ENCODE peak calls at places on chromosome 6, in four cellular contexts. K is brain microvascular endothelial cell, D is pancreas, E is left ventricle myocardium inferior. Y is an unnamed sample.

GRCh38 chr6:119444642-119445557 is 95.3 kb upstream of the MAN1A1 start:
- DNase-seq in K (no peak), D (no peak), E (no peak), Y (no peak)

GRCh38 chr6:83092756-83093399 is 25.4 kb downstream of the DOP1A start:
- DNase-seq in K (no peak), D (no peak), E (no peak), Y (no peak)

GRCh38 chr6:98835149-98836024 is 1.0 kb downstream of the POU3F2 start:
- DNase-seq in K (no peak), D (peak; percentile 11), E (no peak), Y (no peak)

GRCh38 chr6:36936824-36937223 is 17.7 kb upstream of the PI16 start:
- DNase-seq in K (no peak), D (no peak), E (no peak), Y (no peak)

GRCh38 chr6:5398530-5398929 is 137.2 kb downstream of the FARS2 start:
- DNase-seq in K (peak; percentile 27), D (no peak), E (no peak), Y (no peak)

GRCh38 chr6:137218917-137219663 is at the start of gene IFNGR1:
- DNase-seq in K (peak; percentile 88), D (peak; percentile 99), E (peak; percentile 98), Y (peak; percentile 71)

GRCh38 chr6:18155273-18155863 is at the start of gene KDM1B:
- DNase-seq in K (peak; percentile 96), D (peak; percentile 99), E (peak; percentile 98), Y (peak; percentile 77)

GRCh38 chr6:1603708-1604346 is 5.9 kb upstream of the FOXC1 start:
- DNase-seq in K (no peak), D (no peak), E (no peak), Y (no peak)

GRCh38 chr6:92848901-92849300 is 570.5 kb downstream of the EPHA7 start:
- DNase-seq in K (no peak), D (no peak), E (no peak), Y (no peak)

GRCh38 chr6:40586800-40587201 is 363 bp downstream of the LRFN2 start:
- DNase-seq in K (no peak), D (no peak), E (no peak), Y (no peak)

GRCh38 chr6:16846399-16846778 is 85.1 kb upstream of the ATXN1 start:
- DNase-seq in K (no peak), D (no peak), E (no peak), Y (no peak)

GRCh38 chr6:133919362-133919761 is 30.4 kb downstream of the TCF21 start:
- DNase-seq in K (no peak), D (no peak), E (no peak), Y (no peak)

GRCh38 chr6:90485615-90486277 is 101.1 kb downstream of the MAP3K7 start:
- DNase-seq in K (no peak), D (no peak), E (no peak), Y (no peak)

GRCh38 chr6:33289784-33290315 is 449 bp downstream of the PFDN6 start:
- DNase-seq in K (no peak), D (no peak), E (no peak), Y (no peak)

GRCh38 chr6:4913705-4914411 is 90.0 kb downstream of the RPP40 start:
- DNase-seq in K (no peak), D (no peak), E (no peak), Y (no peak)

GRCh38 chr6:20242397-20242796 is 30.1 kb upstream of the MBOAT1 start:
- DNase-seq in K (no peak), D (no peak), E (no peak), Y (no peak)

GRCh38 chr6:7647504-7647903 is 57.5 kb downstream of the SNRNP48 start:
- DNase-seq in K (no peak), D (no peak), E (no peak), Y (no peak)

GRCh38 chr6:32949113-32949512 is 3.8 kb downstream of the HLA-DMA start:
- DNase-seq in K (no peak), D (no peak), E (no peak), Y (no peak)

GRCh38 chr6:13089296-13089994 is 238.9 kb downstream of the TBC1D7 start:
- DNase-seq in K (no peak), D (no peak), E (no peak), Y (no peak)

GRCh38 chr6:69732640-69733039 is 64.2 kb downstream of the LMBRD1 start:
- DNase-seq in K (no peak), D (no peak), E (no peak), Y (no peak)
- TF ChIP-seq CTCF in K (peak; percentile 10), D (no peak), E (peak; percentile 19), Y (no peak)

GRCh38 chr6:170311696-170312095 is 5.1 kb downstream of the FAM120B start:
- DNase-seq in K (no peak), D (no peak), E (no peak), Y (no peak)
- H3K27me3 ChIP-seq in K (no peaks in the 10 kb centered on the region), D (no peaks in the 10 kb centered on the region), E (no peaks in the 10 kb centered on the region), Y (no peaks in the 10 kb centered on the region)

GRCh38 chr6:28838289-28838633 is 85.5 kb downstream of the TRIM27 start:
- DNase-seq in K (peak; percentile 59), D (peak; percentile 30), E (peak; percentile 29), Y (peak; percentile 2)
- H3K4me3 ChIP-seq in K (peak overlapping the region; percentile 79), D (peak overlapping the region; percentile 54), E (peak overlapping the region; percentile 77), Y (peak overlapping the region; percentile 66)

DNA sequence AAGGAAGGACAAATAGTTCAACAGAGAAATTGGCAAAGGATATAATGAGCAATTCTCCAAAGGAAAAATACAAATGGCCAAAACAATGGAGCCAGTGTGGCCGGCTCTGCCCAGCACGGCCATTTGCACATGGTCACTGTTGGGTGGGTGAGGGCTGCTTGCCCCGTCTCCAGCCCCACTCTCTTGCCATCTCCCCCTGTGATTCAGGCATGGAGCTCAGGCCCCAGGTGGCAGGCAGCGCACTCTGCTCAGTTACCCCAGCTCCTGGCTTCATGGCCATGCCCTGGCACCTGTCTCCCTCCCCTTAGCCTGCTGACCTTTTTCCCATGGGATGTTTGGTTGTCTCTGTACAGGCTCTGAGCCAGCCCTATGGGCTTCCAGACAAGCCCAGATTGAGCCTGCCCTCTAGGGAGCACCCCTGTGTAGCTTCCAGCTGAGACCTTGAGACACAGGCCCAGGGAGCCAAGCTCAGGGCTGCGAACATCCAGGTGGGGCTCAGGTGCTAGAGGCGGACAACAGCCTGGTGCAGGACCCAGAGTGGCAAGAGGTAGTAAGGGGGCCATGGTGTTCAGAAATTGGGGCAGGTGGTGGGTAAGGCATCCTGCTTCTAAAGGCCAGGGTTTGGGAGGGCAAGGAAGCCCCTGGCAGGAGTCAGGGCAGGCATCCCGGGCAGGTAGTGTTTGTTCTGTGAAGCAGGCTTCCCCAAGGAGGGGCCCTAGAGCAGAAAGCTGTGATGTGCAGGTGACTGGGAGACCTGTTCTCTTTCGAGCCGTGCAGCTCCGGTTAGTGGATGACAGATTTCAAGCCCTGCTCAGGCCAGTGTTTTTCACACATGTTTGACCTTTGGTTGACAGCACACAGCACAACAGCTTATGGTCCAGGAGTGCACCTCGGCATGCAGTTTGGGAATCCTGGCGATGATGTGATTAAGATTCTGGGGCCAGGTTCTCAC is 17.7 kb downstream of the SYNJ2 start:
- DNase-seq in K (no peak), D (peak; percentile 91), E (peak; percentile 13), Y (no peak)
- TF ChIP-seq CTCF in K (no peak), D (no peak), E (no peak), Y (no peak)

DNA sequence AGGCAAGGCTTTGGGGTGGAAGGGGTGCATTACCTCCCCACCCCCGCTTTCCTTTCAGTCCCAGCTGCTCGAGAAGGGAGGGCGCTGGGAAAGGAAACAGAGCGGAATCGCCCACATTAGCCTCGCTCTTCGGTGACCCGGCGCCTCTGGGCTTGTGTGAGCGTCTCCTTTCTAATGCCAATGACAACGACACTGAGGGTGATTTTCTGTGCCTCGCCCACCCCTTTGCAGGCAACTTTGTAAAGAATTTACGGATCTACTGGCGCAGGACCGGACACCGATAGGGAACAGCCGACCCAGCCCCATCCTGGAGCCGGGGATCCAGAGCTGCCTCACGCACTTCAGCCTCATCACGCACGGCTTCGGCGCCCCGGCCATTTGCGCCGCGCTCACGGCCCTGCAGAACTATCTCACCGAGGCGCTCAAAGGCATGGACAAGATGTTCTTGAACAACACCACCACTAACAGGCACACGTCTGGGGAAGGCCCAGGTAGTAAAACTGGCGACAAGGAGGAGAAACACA is 24.3 kb downstream of the TFAP2B start:
- DNase-seq in K (no peak), D (no peak), E (no peak), Y (no peak)
- H3K27me3 ChIP-seq in K (peaks cover under 1% of the 10 kb centered on the region), D (peaks cover 60% of the 10 kb centered on the region), E (peaks cover 100% of the 10 kb centered on the region), Y (peaks cover 34% of the 10 kb centered on the region)